ENCODE peak calls at places on chromosome 20, in nine cellular contexts. One of them, this sample, is unnamed.

GRCh38 chr20:14717124-14718004 is 380.0 kb upstream of the FLRT3 start:
- DNase-seq in HepG2: peak
- DNase-seq in body of pancreas: no peak
- DNase-seq in adrenal gland: no peak
- DNase-seq in transverse colon: no peak
- DNase-seq in stomach: no peak
- DNase-seq in gastrocnemius medialis: no peak
- DNase-seq in HCT116: no peak
- DNase-seq in heart left ventricle: no peak
- DNase-seq in this sample: no peak

GRCh38 chr20:14780508-14780907 is 443.1 kb upstream of the FLRT3 start:
- DNase-seq in HepG2: no peak
- DNase-seq in body of pancreas: no peak
- DNase-seq in adrenal gland: no peak
- DNase-seq in transverse colon: no peak
- DNase-seq in stomach: no peak
- DNase-seq in gastrocnemius medialis: no peak
- DNase-seq in HCT116: no peak
- DNase-seq in heart left ventricle: no peak
- DNase-seq in this sample: no peak

GRCh38 chr20:36092424-36093024 is 62.0 kb upstream of the EPB41L1 start:
- DNase-seq in HepG2: no peak
- DNase-seq in body of pancreas: peak
- DNase-seq in adrenal gland: peak
- DNase-seq in transverse colon: peak
- DNase-seq in stomach: peak
- DNase-seq in gastrocnemius medialis: no peak
- DNase-seq in HCT116: no peak
- DNase-seq in heart left ventricle: no peak
- DNase-seq in this sample: no peak

GRCh38 chr20:53150532-53150931 is 178.4 kb downstream of the TSHZ2 start:
- DNase-seq in HepG2: no peak
- DNase-seq in body of pancreas: no peak
- DNase-seq in adrenal gland: no peak
- DNase-seq in transverse colon: no peak
- DNase-seq in stomach: no peak
- DNase-seq in gastrocnemius medialis: no peak
- DNase-seq in HCT116: no peak
- DNase-seq in heart left ventricle: no peak
- DNase-seq in this sample: no peak

GRCh38 chr20:2387180-2387577 is 6.5 kb downstream of the TGM6 start:
- DNase-seq in HepG2: peak
- DNase-seq in body of pancreas: no peak
- DNase-seq in adrenal gland: no peak
- DNase-seq in transverse colon: peak
- DNase-seq in stomach: no peak
- DNase-seq in gastrocnemius medialis: no peak
- DNase-seq in HCT116: peak
- DNase-seq in heart left ventricle: no peak
- DNase-seq in this sample: no peak

GRCh38 chr20:57928181-57928967 is 218.6 kb upstream of the PMEPA1 start:
- DNase-seq in HepG2: no peak
- DNase-seq in body of pancreas: no peak
- DNase-seq in adrenal gland: no peak
- DNase-seq in transverse colon: no peak
- DNase-seq in stomach: no peak
- DNase-seq in gastrocnemius medialis: no peak
- DNase-seq in HCT116: no peak
- DNase-seq in heart left ventricle: no peak
- DNase-seq in this sample: no peak

GRCh38 chr20:48066851-48067250 is 281.6 kb upstream of the SULF2 start:
- DNase-seq in HepG2: no peak
- DNase-seq in body of pancreas: no peak
- DNase-seq in adrenal gland: no peak
- DNase-seq in transverse colon: no peak
- DNase-seq in stomach: no peak
- DNase-seq in gastrocnemius medialis: no peak
- DNase-seq in HCT116: no peak
- DNase-seq in heart left ventricle: no peak
- DNase-seq in this sample: no peak

GRCh38 chr20:43984587-43984986 is 69.9 kb downstream of the TOX2 start:
- DNase-seq in HepG2: no peak
- DNase-seq in body of pancreas: no peak
- DNase-seq in adrenal gland: no peak
- DNase-seq in transverse colon: peak
- DNase-seq in stomach: no peak
- DNase-seq in gastrocnemius medialis: no peak
- DNase-seq in HCT116: no peak
- DNase-seq in heart left ventricle: no peak
- DNase-seq in this sample: no peak

GRCh38 chr20:5272268-5272667 is 44.5 kb downstream of the PROKR2 start:
- DNase-seq in HepG2: no peak
- DNase-seq in body of pancreas: no peak
- DNase-seq in adrenal gland: no peak
- DNase-seq in transverse colon: no peak
- DNase-seq in stomach: no peak
- DNase-seq in gastrocnemius medialis: no peak
- DNase-seq in HCT116: no peak
- DNase-seq in heart left ventricle: no peak
- DNase-seq in this sample: no peak

GRCh38 chr20:38208088-38208487 is 43.0 kb upstream of the TGM2 start:
- DNase-seq in HepG2: no peak
- DNase-seq in body of pancreas: no peak
- DNase-seq in adrenal gland: no peak
- DNase-seq in transverse colon: no peak
- DNase-seq in stomach: no peak
- DNase-seq in gastrocnemius medialis: no peak
- DNase-seq in HCT116: no peak
- DNase-seq in heart left ventricle: no peak
- DNase-seq in this sample: no peak

GRCh38 chr20:41095110-41095969 is 42.0 kb upstream of the PLCG1 start:
- DNase-seq in HepG2: peak
- DNase-seq in body of pancreas: peak
- DNase-seq in adrenal gland: peak
- DNase-seq in transverse colon: peak
- DNase-seq in stomach: peak
- DNase-seq in gastrocnemius medialis: no peak
- DNase-seq in HCT116: peak
- DNase-seq in heart left ventricle: peak
- DNase-seq in this sample: no peak

GRCh38 chr20:36761125-36761524 is 12.4 kb downstream of the DSN1 start:
- DNase-seq in HepG2: no peak
- DNase-seq in body of pancreas: no peak
- DNase-seq in adrenal gland: no peak
- DNase-seq in transverse colon: no peak
- DNase-seq in stomach: no peak
- DNase-seq in gastrocnemius medialis: no peak
- DNase-seq in HCT116: no peak
- DNase-seq in heart left ventricle: no peak
- DNase-seq in this sample: no peak

GRCh38 chr20:44324343-44324742 is 12.5 kb upstream of the R3HDML start:
- DNase-seq in HepG2: no peak
- DNase-seq in body of pancreas: no peak
- DNase-seq in adrenal gland: no peak
- DNase-seq in transverse colon: peak
- DNase-seq in stomach: no peak
- DNase-seq in gastrocnemius medialis: no peak
- DNase-seq in HCT116: no peak
- DNase-seq in heart left ventricle: no peak
- DNase-seq in this sample: no peak

GRCh38 chr20:40970218-40970617 is 58.4 kb upstream of the TOP1 start:
- DNase-seq in HepG2: no peak
- DNase-seq in body of pancreas: no peak
- DNase-seq in adrenal gland: no peak
- DNase-seq in transverse colon: no peak
- DNase-seq in stomach: peak
- DNase-seq in gastrocnemius medialis: no peak
- DNase-seq in HCT116: no peak
- DNase-seq in heart left ventricle: no peak
- DNase-seq in this sample: peak

GRCh38 chr20:11193241-11193640 is 519.4 kb upstream of the JAG1 start:
- DNase-seq in HepG2: no peak
- DNase-seq in body of pancreas: no peak
- DNase-seq in adrenal gland: no peak
- DNase-seq in transverse colon: no peak
- DNase-seq in stomach: no peak
- DNase-seq in gastrocnemius medialis: no peak
- DNase-seq in HCT116: no peak
- DNase-seq in heart left ventricle: no peak
- DNase-seq in this sample: no peak

GRCh38 chr20:62667530-62668440 is 25.5 kb downstream of the SLCO4A1 start:
- DNase-seq in HepG2: peak
- DNase-seq in body of pancreas: no peak
- DNase-seq in adrenal gland: no peak
- DNase-seq in transverse colon: no peak
- DNase-seq in stomach: no peak
- DNase-seq in gastrocnemius medialis: no peak
- DNase-seq in HCT116: no peak
- DNase-seq in heart left ventricle: no peak
- DNase-seq in this sample: no peak

GRCh38 chr20:48219306-48219705 is 434.0 kb upstream of the SULF2 start:
- DNase-seq in HepG2: no peak
- DNase-seq in body of pancreas: no peak
- DNase-seq in adrenal gland: no peak
- DNase-seq in transverse colon: no peak
- DNase-seq in stomach: no peak
- DNase-seq in gastrocnemius medialis: no peak
- DNase-seq in HCT116: no peak
- DNase-seq in heart left ventricle: no peak
- DNase-seq in this sample: no peak

GRCh38 chr20:47454298-47455132 is 47.2 kb upstream of the NCOA3 start:
- DNase-seq in HepG2: peak
- DNase-seq in body of pancreas: no peak
- DNase-seq in adrenal gland: no peak
- DNase-seq in transverse colon: no peak
- DNase-seq in stomach: no peak
- DNase-seq in gastrocnemius medialis: no peak
- DNase-seq in HCT116: no peak
- DNase-seq in heart left ventricle: no peak
- DNase-seq in this sample: no peak

GRCh38 chr20:25984933-25985332 is 288.3 kb upstream of the ZNF337 start:
- DNase-seq in HepG2: no peak
- DNase-seq in body of pancreas: peak
- DNase-seq in adrenal gland: peak
- DNase-seq in transverse colon: peak
- DNase-seq in stomach: no peak
- DNase-seq in gastrocnemius medialis: no peak
- DNase-seq in HCT116: no peak
- DNase-seq in heart left ventricle: peak
- DNase-seq in this sample: peak

GRCh38 chr20:41408131-41408789 is 41.6 kb upstream of the EMILIN3 start:
- DNase-seq in HepG2: no peak
- DNase-seq in body of pancreas: no peak
- DNase-seq in adrenal gland: no peak
- DNase-seq in transverse colon: peak
- DNase-seq in stomach: no peak
- DNase-seq in gastrocnemius medialis: peak
- DNase-seq in HCT116: no peak
- DNase-seq in heart left ventricle: no peak
- DNase-seq in this sample: no peak

DNA sequence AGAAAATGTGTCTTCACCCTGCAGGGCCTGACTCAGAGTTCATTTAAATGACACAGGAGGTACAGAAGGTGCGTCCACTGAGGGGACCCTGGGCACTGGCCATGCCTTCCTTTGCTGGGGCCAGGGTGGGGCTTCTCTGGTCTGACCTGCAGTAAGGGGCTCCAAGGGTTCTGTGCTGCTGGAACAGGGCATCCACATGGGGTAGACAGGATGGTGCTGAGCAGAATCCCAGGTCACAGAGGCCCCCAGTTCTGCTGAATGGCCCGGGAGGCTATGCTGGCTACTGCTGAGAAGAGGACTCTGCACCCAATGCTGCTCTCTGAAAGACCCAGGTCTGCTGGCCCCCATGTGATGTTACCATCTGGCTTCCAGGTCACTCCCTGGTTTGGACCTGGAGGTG is 150.4 kb upstream of the GGTLC1 start:
- DNase-seq in HepG2: no peak
- DNase-seq in body of pancreas: no peak
- DNase-seq in adrenal gland: no peak
- DNase-seq in transverse colon: no peak
- DNase-seq in stomach: no peak
- DNase-seq in gastrocnemius medialis: no peak
- DNase-seq in HCT116: no peak
- DNase-seq in heart left ventricle: no peak
- DNase-seq in this sample: no peak
- TF ChIP-seq POLR2A in HepG2: no peak
- TF ChIP-seq POLR2A in body of pancreas: no peak
- TF ChIP-seq POLR2A in adrenal gland: no peak
- TF ChIP-seq POLR2A in transverse colon: no peak
- TF ChIP-seq POLR2A in stomach: no peak
- TF ChIP-seq POLR2A in gastrocnemius medialis: no peak
- TF ChIP-seq POLR2A in HCT116: no peak
- TF ChIP-seq POLR2A in heart left ventricle: no peak
- TF ChIP-seq POLR2A in this sample: no peak

GRCh38 chr20:50819344-50819743 is 24.5 kb downstream of the BCAS4 start:
- DNase-seq in HepG2: no peak
- DNase-seq in body of pancreas: no peak
- DNase-seq in adrenal gland: no peak
- DNase-seq in transverse colon: no peak
- DNase-seq in stomach: no peak
- DNase-seq in gastrocnemius medialis: no peak
- DNase-seq in HCT116: no peak
- DNase-seq in heart left ventricle: no peak
- DNase-seq in this sample: no peak
- H3K4me3 ChIP-seq in HepG2: no peak
- H3K4me3 ChIP-seq in body of pancreas: no peak
- H3K4me3 ChIP-seq in adrenal gland: no peak
- H3K4me3 ChIP-seq in transverse colon: no peak
- H3K4me3 ChIP-seq in stomach: no peak
- H3K4me3 ChIP-seq in gastrocnemius medialis: no peak
- H3K4me3 ChIP-seq in HCT116: no peak
- H3K4me3 ChIP-seq in heart left ventricle: no peak
- H3K4me3 ChIP-seq in this sample: no peak

DNA sequence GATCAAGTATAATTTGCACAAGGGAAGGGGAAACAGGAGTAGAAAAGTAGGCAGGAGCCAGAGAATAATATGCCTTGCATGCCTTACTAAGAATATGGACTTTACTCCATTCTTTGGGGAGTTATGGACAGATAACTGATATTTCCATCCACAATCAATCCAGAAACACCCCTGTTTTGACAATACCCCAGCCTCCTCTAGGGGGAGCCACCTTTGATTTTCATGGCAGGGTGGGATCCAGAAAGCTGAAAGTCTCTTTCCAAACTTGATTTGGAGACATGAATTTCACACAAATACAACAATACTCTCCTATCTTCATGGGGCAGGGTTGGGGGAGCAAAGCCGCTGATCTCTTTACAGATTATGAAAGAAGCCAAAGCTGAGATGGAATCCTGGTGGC is 404.1 kb downstream of the FOXA2 start:
- DNase-seq in HepG2: peak
- DNase-seq in body of pancreas: no peak
- DNase-seq in adrenal gland: no peak
- DNase-seq in transverse colon: no peak
- DNase-seq in stomach: no peak
- DNase-seq in gastrocnemius medialis: no peak
- DNase-seq in HCT116: no peak
- DNase-seq in heart left ventricle: no peak
- DNase-seq in this sample: no peak
- TF ChIP-seq CTCF in HepG2: peak
- TF ChIP-seq CTCF in body of pancreas: no peak
- TF ChIP-seq CTCF in adrenal gland: no peak
- TF ChIP-seq CTCF in transverse colon: no peak
- TF ChIP-seq CTCF in stomach: no peak
- TF ChIP-seq CTCF in gastrocnemius medialis: no peak
- TF ChIP-seq CTCF in HCT116: peak
- TF ChIP-seq CTCF in heart left ventricle: no peak
- TF ChIP-seq CTCF in this sample: no peak

GRCh38 chr20:31717478-31717946 is 5.2 kb downstream of the BCL2L1 start:
- DNase-seq in HepG2: no peak
- DNase-seq in body of pancreas: no peak
- DNase-seq in adrenal gland: no peak
- DNase-seq in transverse colon: no peak
- DNase-seq in stomach: no peak
- DNase-seq in gastrocnemius medialis: no peak
- DNase-seq in HCT116: no peak
- DNase-seq in heart left ventricle: no peak
- DNase-seq in this sample: no peak
- TF ChIP-seq POLR2A in HepG2: no peak
- TF ChIP-seq POLR2A in body of pancreas: no peak
- TF ChIP-seq POLR2A in adrenal gland: no peak
- TF ChIP-seq POLR2A in transverse colon: no peak
- TF ChIP-seq POLR2A in stomach: no peak
- TF ChIP-seq POLR2A in gastrocnemius medialis: no peak
- TF ChIP-seq POLR2A in HCT116: no peak
- TF ChIP-seq POLR2A in heart left ventricle: no peak
- TF ChIP-seq POLR2A in this sample: no peak

This sample was measured in lower leg skin.